ENCODE peak calls at places on chromosomes 13 and 19, in five cellular contexts. J is naive B cell; Z is CD4-positive, CD25-positive, alpha-beta regulatory T cell; O is AG09309; W is IMR-90. G is an unnamed sample.

GRCh38 chr13:93775027-93775426 is 548.4 kb downstream of the GPC6 start:
- DNase-seq in J (no peak), Z (no peak), O (no peak), W (no peak), G (no peak)

GRCh38 chr19:51808333-51808986 is 13.5 kb downstream of the FPR3 start:
- DNase-seq in J (no peak), Z (no peak), O (peak; percentile 62), W (no peak), G (no peak)

GRCh38 chr13:78299832-78300623 is 303.3 kb downstream of the POU4F1 start:
- DNase-seq in J (no peak), Z (no peak), O (no peak), W (no peak), G (no peak)

GRCh38 chr13:76879876-76880270 is 6.3 kb downstream of the KCTD12 start:
- DNase-seq in J (no peak), Z (no peak), O (no peak), W (no peak), G (no peak)

GRCh38 chr19:38805180-38805579 is 7.6 kb downstream of the LGALS4 start:
- DNase-seq in J (no peak), Z (no peak), O (no peak), W (no peak), G (no peak)

GRCh38 chr13:40494932-40495619 is 171.4 kb downstream of the FOXO1 start:
- DNase-seq in J (no peak), Z (no peak), O (no peak), W (no peak), G (no peak)

GRCh38 chr13:46698015-46698414 is 98.9 kb downstream of the ESD start:
- DNase-seq in J (no peak), Z (no peak), O (no peak), W (no peak), G (no peak)

GRCh38 chr13:31119526-31119925 is 42.2 kb downstream of the HSPH1 start:
- DNase-seq in J (no peak), Z (no peak), O (no peak), W (no peak), G (no peak)

GRCh38 chr19:36420961-36421748 is 2.7 kb upstream of the ZFP82 start:
- DNase-seq in J (no peak), Z (no peak), O (no peak), W (peak; percentile 27), G (peak; percentile 60)

GRCh38 chr13:79353698-79354097 is 52.4 kb downstream of the RBM26 start:
- DNase-seq in J (no peak), Z (no peak), O (no peak), W (no peak), G (peak; percentile 14)

GRCh38 chr13:34344761-34345600 is 527.0 kb downstream of the RFC3 start:
- DNase-seq in J (no peak), Z (no peak), O (no peak), W (no peak), G (peak; percentile 26)

GRCh38 chr13:28532226-28533048 is 37.5 kb upstream of the FLT1 start:
- DNase-seq in J (peak; percentile 12), Z (no peak), O (no peak), W (no peak), G (no peak)